ENCODE peak calls at places on chromosomes 7 and 10, in eight cellular contexts. W is DND-41, V is GM10248, E is pancreas, A is psoas muscle, X is uterus, K is foreskin fibroblast, N is IMR-90. T is an unnamed sample.

GRCh38 chr7:139948587-139948986 is 114.2 kb downstream of the PARP12 start:
- DNase-seq in W (no peak), E (no peak), X (no peak), N (no peak), K (no peak), A (no peak), V (no peak), T (no peak)

GRCh38 chr7:149878523-149878921 is 4.8 kb downstream of the ATP6V0E2 start:
- DNase-seq in W (no peak), E (no peak), A (no peak), N (no peak), V (no peak), X (no peak), K (no peak), T (no peak)

GRCh38 chr7:114084381-114085312 is 165.8 kb upstream of the PPP1R3A start:
- DNase-seq in N (no peak), A (peak; percentile 78), E (peak; percentile 64), K (peak; percentile 23), X (peak; percentile 50), V (peak; percentile 36), W (no peak), T (peak; percentile 46)

GRCh38 chr10:24920907-24921881 is 31.2 kb downstream of the PRTFDC1 start:
- DNase-seq in K (peak; percentile 97), N (peak; percentile 99), X (peak; percentile 32), A (no peak), W (peak; percentile 21), E (peak; percentile 50), V (peak; percentile 33), T (peak; percentile 28)

GRCh38 chr7:36109013-36109627 is 43.9 kb upstream of the EEPD1 start:
- DNase-seq in N (no peak), K (no peak), W (no peak), E (no peak), V (no peak), A (no peak), X (no peak), T (no peak)

GRCh38 chr10:69254877-69255276 is 23.4 kb upstream of the HK1 start:
- DNase-seq in E (no peak), W (no peak), K (no peak), X (no peak), N (no peak), A (no peak), V (no peak), T (no peak)

GRCh38 chr7:24956021-24956420 is 24.0 kb downstream of the OSBPL3 start:
- DNase-seq in N (no peak), E (no peak), K (peak; percentile 37), W (no peak), X (no peak), A (no peak), V (no peak), T (no peak)

GRCh38 chr7:42292991-42293521 is 56.0 kb upstream of the GLI3 start:
- DNase-seq in X (no peak), A (no peak), K (no peak), W (no peak), E (no peak), V (no peak), N (no peak), T (no peak)

GRCh38 chr7:17608114-17608833 is 309.8 kb downstream of the AHR start:
- DNase-seq in E (no peak), K (peak; percentile 47), A (no peak), W (no peak), N (peak; percentile 50), X (no peak), V (no peak), T (no peak)

GRCh38 chr10:33352154-33352553 is 17.7 kb upstream of the NRP1 start:
- DNase-seq in V (no peak), K (peak; percentile 57), W (no peak), N (peak; percentile 91), E (no peak), A (no peak), X (no peak), T (no peak)

GRCh38 chr10:59098387-59098786 is 78.1 kb upstream of the PHYHIPL start:
- DNase-seq in N (peak; percentile 65), K (peak; percentile 72), X (peak; percentile 41), W (no peak), E (no peak), V (no peak), A (no peak), T (no peak)

GRCh38 chr10:22978287-22978686 is 50.4 kb downstream of the ARMC3 start:
- DNase-seq in V (no peak), A (no peak), X (no peak), N (no peak), E (no peak), K (no peak), W (no peak), T (no peak)

GRCh38 chr10:9792181-9792580 is 1225.5 kb upstream of the CELF2 start:
- DNase-seq in N (peak; percentile 37), A (no peak), E (no peak), V (no peak), X (no peak), W (no peak), K (no peak), T (no peak)

DNA sequence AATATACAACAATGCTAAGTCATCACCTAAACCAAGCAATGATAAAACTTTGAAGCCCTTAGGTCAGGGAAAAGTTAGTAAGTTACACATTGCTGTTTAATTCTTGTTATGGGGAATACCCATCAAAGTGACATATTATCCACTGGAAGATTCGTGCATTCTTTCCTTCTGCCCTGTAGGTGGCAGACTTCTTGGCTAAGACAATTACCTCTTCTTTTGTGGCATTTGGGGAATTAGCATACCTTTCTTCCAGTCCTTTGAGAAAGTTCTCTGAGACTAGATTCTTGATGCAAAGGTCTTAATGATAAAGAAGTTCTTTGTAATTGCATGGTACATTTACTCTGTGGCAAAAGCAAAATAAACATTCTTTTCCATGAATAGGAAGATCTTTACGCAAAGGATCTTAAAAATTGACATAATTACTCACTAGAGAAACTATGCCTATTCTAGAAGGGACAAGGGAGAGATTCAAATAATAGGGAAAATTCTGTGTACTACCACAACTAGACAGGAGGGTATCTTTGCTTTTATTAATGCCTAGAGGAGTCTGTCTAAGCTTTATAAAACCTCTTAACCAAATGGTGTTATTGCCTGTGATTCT is 395.9 kb downstream of the GRM8 start:
- DNase-seq in E (no peak), K (no peak), V (peak; percentile 32), W (no peak), A (no peak), X (no peak), N (no peak), T (peak; percentile 31)
- TF ChIP-seq CTCF in E (peak; percentile 48), K (peak; percentile 22), V (peak; percentile 48), W (peak; percentile 67), A (peak; percentile 15), X (no peak), N (peak; percentile 22), T (peak; percentile 61)

DNA sequence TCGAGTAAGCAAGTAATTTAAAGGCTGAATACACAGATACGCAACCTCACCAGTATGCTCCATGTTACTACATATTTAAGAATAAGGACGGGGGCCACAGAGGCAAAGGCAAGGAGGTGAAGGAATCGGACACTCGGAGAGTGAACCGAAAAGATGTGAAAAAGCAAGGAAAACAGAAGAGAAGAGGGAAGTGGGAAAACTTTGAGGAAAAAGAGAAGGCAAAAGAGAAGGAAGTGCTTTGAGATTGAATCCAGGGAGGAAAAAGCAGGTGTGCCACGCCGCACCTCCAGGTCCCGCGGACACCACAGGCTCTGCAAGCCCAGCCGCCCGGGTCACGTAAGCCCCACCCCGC is 367 bp upstream of the AVL9 start:
- DNase-seq in A (no peak), W (no peak), X (no peak), E (no peak), N (no peak), K (no peak), V (no peak), T (no peak)
- TF ChIP-seq CTCF in A (no peak), W (no peak), X (no peak), E (no peak), N (no peak), K (no peak), V (no peak), T (no peak)

GRCh38 chr7:23184709-23185354 is 3.0 kb downstream of the NUP42 start:
- DNase-seq in A (no peak), K (peak; percentile 43), W (peak; percentile 49), X (peak; percentile 53), V (no peak), N (peak; percentile 51), E (no peak), T (no peak)
- TF ChIP-seq CTCF in A (peak; percentile 44), K (peak; percentile 55), W (peak; percentile 59), X (peak; percentile 38), V (peak; percentile 55), N (peak; percentile 54), E (no peak), T (peak; percentile 31)

DNA sequence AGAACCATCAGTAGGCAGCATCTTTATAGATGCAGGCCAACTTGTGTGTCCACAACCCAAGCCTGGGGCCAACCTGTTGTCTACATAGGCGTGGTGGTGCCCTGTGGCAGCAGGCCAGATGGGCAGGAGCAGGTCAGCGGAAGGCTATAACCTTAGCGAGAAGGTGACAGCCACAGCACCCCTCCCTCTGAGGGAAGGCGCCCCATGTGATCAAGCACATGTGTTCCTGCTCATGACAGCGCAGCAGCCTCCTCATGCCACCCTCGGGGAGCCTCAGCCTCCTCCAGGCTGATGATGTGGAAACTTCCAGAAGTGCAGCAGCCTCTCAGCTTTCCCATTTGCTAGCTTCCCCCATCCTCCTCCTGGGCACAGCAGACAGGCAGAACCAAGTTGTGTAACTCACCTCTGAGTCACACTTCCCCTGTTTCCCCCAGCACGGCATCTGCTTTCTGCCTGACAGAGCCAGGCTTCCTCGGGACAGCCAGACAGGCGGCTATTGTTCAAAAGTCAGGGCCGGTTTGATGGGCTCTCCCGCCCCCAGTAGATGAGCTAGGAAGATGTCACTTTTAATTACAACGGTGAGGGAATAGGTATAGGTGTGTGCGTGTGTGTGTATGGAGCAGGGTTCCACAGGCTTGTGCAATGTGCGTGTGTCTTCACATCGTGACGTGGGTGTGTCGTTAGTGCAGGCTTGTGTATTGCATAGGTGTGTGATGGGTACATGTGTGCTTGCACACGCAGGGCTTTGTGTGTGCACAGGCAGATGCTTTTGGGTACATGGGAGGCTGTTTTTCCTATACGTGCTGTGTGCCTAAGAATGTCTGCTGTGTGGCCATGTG is 311.9 kb upstream of the ZMIZ1 start:
- DNase-seq in K (peak; percentile 96), N (peak; percentile 98), X (peak; percentile 91), E (peak; percentile 74), W (no peak), A (peak; percentile 89), V (peak; percentile 33), T (no peak)
- TF ChIP-seq CTCF in K (no peak), N (no peak), X (no peak), E (no peak), W (no peak), A (no peak), V (no peak), T (no peak)

GRCh38 chr10:97629289-97629688 is 4.0 kb downstream of the MORN4 start:
- DNase-seq in K (no peak), X (no peak), E (no peak), A (no peak), W (no peak), V (no peak), N (no peak), T (no peak)

GRCh38 chr10:97632949-97633884 is at the start of gene MORN4:
- DNase-seq in K (peak; percentile 90), V (peak; percentile 91), N (peak; percentile 84), A (peak; percentile 96), X (peak; percentile 92), E (peak; percentile 93), W (no peak), T (peak; percentile 89)

GRCh38 chr10:97635577-97635976 is 2.3 kb upstream of the MORN4 start:
- DNase-seq in E (no peak), W (no peak), V (no peak), N (no peak), A (no peak), K (no peak), X (no peak), T (no peak)

GRCh38 chr10:97631098-97631497 is 2.2 kb downstream of the MORN4 start:
- DNase-seq in V (no peak), E (no peak), X (no peak), W (no peak), N (peak; percentile 86), A (no peak), K (peak; percentile 25), T (no peak)

GRCh38 chr10:97633921-97634320 is 621 bp upstream of the MORN4 start:
- DNase-seq in A (no peak), W (no peak), K (peak; percentile 7), V (no peak), X (no peak), N (no peak), E (no peak), T (no peak)
- TF ChIP-seq CTCF in A (peak; percentile 11), W (no peak), K (no peak), V (no peak), X (no peak), N (no peak), E (no peak), T (no peak)

T was measured in GM20000.